ENCODE peak calls at places on chromosome X, in ten cellular contexts. U, Q, I, C, B, F, G, T, X and H are unnamed samples.

GRCh38 chrX:50988649-50989048 is 78.1 kb downstream of the BMP15 start:
- DNase-seq in U (peak; percentile 46), Q (no peak), I (no peak), C (peak; percentile 41), B (peak; percentile 10), F (peak; percentile 33), G (no peak), T (peak; percentile 53), X (no peak), H (no peak)

GRCh38 chrX:67545772-67546495 is 2.1 kb downstream of the AR start:
- DNase-seq in U (peak; percentile 17), Q (no peak), I (no peak), C (peak; percentile 27), B (peak; percentile 34), F (no peak), G (peak; percentile 30), T (peak; percentile 62), X (no peak), H (peak; percentile 8)

GRCh38 chrX:33336783-33337182 is 125.4 kb upstream of the DMD start:
- DNase-seq in U (peak; percentile 44), Q (no peak), I (no peak), C (peak; percentile 25), B (no peak), F (peak; percentile 29), G (no peak), T (peak; percentile 1), X (no peak), H (no peak)

GRCh38 chrX:9312922-9313867 is 151.7 kb upstream of the TBL1X start:
- DNase-seq in U (no peak), Q (peak; percentile 20), I (peak; percentile 66), C (no peak), B (no peak), F (no peak), G (peak; percentile 31), T (no peak), X (peak; percentile 65), H (no peak)

GRCh38 chrX:72128881-72129280 is 2.8 kb downstream of the RTL5 start:
- DNase-seq in U (no peak), Q (no peak), I (no peak), C (no peak), B (no peak), F (no peak), G (no peak), T (peak; percentile 49), X (no peak), H (no peak)

GRCh38 chrX:15985937-15986336 is 131.3 kb upstream of the AP1S2 start:
- DNase-seq in U (no peak), Q (no peak), I (no peak), C (no peak), B (peak; percentile 1), F (no peak), G (no peak), T (no peak), X (no peak), H (no peak)

GRCh38 chrX:119041175-119041574 is 31.6 kb upstream of the CT47C1 start:
- DNase-seq in U (peak; percentile 88), Q (no peak), I (peak; percentile 40), C (peak; percentile 80), B (peak; percentile 87), F (peak; percentile 88), G (peak; percentile 31), T (peak; percentile 83), X (no peak), H (no peak)

GRCh38 chrX:30863969-30864368 is 25.1 kb downstream of the TAB3 start:
- DNase-seq in U (no peak), Q (no peak), I (no peak), C (no peak), B (no peak), F (peak; percentile 37), G (peak; percentile 22), T (no peak), X (no peak), H (no peak)

GRCh38 chrX:35726176-35726575 is 72.0 kb upstream of the MAGEB16 start:
- DNase-seq in U (peak; percentile 22), Q (no peak), I (no peak), C (no peak), B (no peak), F (peak; percentile 3), G (no peak), T (peak; percentile 23), X (no peak), H (no peak)

GRCh38 chrX:22246620-22247019 is 26.1 kb upstream of the CBLL2 start:
- DNase-seq in U (no peak), Q (no peak), I (no peak), C (peak; percentile 40), B (peak; percentile 82), F (peak; percentile 23), G (no peak), T (peak; percentile 67), X (no peak), H (no peak)

GRCh38 chrX:27890611-27891010 is 82.8 kb downstream of the MAGEB10 start:
- DNase-seq in U (peak; percentile 43), Q (no peak), I (no peak), C (peak; percentile 69), B (peak; percentile 79), F (peak; percentile 82), G (no peak), T (peak; percentile 22), X (no peak), H (no peak)

GRCh38 chrX:105648732-105649131 is 173.6 kb upstream of the NRK start:
- DNase-seq in U (no peak), Q (no peak), I (no peak), C (no peak), B (no peak), F (no peak), G (no peak), T (no peak), X (no peak), H (no peak)

DNA sequence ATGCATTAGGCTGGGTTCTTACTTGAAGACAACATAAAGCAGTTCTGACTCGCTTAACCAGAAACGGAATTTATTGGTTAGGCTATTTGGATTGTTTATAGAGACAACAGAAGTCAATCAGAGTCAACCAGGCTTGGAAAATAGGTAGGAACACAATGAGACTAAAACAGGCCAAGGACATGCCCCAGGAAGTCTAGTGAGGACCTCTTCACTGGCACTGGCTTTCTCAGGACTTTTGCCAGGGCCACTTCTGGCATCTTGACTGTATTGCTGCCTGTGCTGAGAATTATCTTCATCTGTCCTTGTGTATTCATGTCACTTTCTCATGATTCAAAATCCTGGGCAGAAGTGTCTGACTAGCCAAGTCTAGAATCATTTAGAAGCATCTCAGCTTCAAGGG is 19.6 kb downstream of the PGAM4 start:
- DNase-seq in U (no peak), Q (no peak), I (no peak), C (no peak), B (no peak), F (no peak), G (no peak), T (no peak), X (no peak), H (no peak)
- H3K4me3 ChIP-seq in U (no peak overlapping the region), Q (no peak overlapping the region), I (no peak overlapping the region), C (no peak overlapping the region), B (no peak overlapping the region), F (no peak overlapping the region), G (no peak overlapping the region), T (no peak overlapping the region), X (no peak overlapping the region), H (no peak overlapping the region)

DNA sequence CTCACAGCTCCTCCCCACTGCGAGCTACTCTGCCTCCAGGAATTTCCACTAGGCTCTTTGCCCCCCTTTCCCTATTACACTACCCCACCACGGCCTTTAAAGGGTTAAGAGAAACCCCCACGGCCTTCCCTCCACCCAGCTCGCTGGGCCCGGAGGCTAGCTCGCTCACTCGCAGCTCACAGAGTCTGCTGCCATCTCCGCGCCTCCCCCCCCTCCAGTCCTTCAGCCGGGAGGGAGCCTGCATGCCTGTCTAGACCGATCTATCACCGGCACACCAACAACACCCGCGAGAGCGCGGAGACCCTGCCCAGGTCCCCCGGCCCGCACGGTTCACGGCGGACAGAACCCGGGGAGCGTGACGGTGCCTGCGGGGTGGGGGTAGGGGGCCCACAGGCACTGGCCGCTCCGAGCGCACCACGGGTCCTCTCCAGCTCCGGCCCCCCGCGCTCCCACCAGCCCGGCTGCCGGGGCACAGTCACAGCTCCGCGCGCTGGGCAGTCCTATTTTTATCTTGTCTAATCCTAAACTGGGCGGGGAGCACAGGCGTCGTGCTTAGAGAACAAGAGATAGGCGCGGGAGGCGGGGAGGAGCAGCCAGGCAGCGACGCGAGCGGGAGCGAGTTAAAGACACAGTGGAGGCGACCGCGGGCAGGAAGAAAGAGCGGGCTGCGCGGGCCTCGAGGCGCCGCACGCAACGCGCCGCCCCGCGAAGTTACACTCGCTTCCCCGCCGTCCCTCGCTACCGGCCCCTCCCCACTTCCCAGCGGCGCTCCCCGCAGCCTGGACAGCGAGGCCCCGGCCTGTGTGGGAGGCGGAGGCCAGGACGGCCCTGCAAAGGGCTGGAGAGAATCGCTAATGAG is 3.5 kb downstream of the BCOR start:
- DNase-seq in U (peak; percentile 55), Q (no peak), I (no peak), C (peak; percentile 60), B (peak; percentile 59), F (peak; percentile 55), G (peak; percentile 69), T (peak; percentile 75), X (no peak), H (no peak)
- H3K4me3 ChIP-seq in U (peak overlapping the region; percentile 64), Q (peak overlapping the region; percentile 70), I (peak overlapping the region; percentile 72), C (peak overlapping the region; percentile 68), B (peak overlapping the region; percentile 56), F (peak overlapping the region; percentile 86), G (peak overlapping the region; percentile 86), T (peak overlapping the region; percentile 79), X (peak overlapping the region; percentile 86), H (peak overlapping the region; percentile 67)

DNA sequence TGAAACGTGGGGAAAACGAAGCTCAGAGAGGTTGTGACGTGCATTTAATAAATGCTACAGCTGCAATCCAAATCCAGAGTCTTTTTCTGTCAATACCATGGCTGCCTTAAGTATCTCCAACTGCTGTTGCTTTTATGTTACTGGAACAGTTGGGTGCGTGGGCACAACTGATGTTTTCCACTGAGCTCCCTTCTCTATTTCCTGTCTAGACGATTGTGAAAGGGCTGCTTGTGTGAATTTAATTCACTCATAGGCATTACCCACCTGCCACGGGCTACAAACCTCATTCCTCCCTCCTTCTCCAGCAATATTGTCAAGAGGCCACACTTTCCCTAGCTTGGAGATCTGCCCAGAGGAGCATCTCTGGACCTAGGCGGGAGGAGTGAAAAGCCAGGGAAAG is 526.0 kb downstream of the MID1IP1 start:
- DNase-seq in U (no peak), Q (no peak), I (no peak), C (no peak), B (no peak), F (no peak), G (no peak), T (no peak), X (peak; percentile 34), H (no peak)
- H3K4me3 ChIP-seq in U (no peak overlapping the region), Q (no peak overlapping the region), I (no peak overlapping the region), C (no peak overlapping the region), B (no peak overlapping the region), F (no peak overlapping the region), G (no peak overlapping the region), T (no peak overlapping the region), X (peak overlapping the region; percentile 81), H (no peak overlapping the region)

DNA sequence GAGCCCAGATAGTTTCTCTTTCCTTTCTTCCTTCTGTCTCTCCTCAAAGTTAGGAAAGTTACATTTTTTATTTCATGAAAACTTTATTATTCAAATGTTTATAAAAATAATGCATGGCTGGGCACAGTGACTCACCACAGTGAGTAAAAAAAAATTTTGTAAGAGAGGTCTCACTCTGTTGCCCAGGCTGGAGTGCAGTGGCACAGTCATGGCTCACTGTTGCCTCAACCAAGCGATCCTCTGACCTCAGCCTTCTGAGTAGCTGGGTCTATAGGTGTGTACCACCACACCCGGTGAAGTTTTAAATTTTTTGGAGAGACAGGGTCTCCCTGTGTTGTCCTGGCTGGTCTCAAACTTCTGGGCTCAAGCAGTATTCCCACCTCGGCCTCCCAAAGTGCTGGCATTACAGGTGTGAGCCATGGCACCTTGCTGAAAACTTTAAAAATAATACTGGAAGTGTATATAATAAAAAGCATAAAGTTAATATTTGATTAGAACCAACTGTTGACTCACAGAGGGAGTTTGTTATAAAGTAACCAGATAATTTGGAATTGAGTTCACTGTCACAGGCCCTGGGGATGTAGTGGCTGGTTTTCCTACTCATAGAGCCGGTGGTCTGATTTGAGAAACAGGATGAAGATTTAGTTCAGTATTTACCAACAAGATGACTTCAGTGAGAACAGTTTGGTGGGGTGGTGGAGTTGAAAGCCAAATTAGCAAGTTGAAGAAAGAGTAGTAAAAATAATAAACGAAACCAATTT is 18.0 kb downstream of the CMC4 start:
- DNase-seq in U (no peak), Q (no peak), I (no peak), C (no peak), B (no peak), F (no peak), G (no peak), T (peak; percentile 6), X (no peak), H (no peak)
- H3K4me3 ChIP-seq in U (no peak overlapping the region), Q (no peak overlapping the region), I (no peak overlapping the region), C (no peak overlapping the region), B (no peak overlapping the region), F (no peak overlapping the region), G (no peak overlapping the region), T (no peak overlapping the region), X (no peak overlapping the region), H (no peak overlapping the region)